ENCODE peak calls at places on chromosome 22, in ten cellular contexts. One of them, this sample, is unnamed.

GRCh38 chr22:24601217-24602104 is 1.5 kb upstream of the GGT1 start:
- DNase-seq in breast epithelium: no peak
- DNase-seq in right lobe of liver: peak
- DNase-seq in A549: no peak
- DNase-seq in IMR-90: no peak
- DNase-seq in HCT116: no peak
- DNase-seq in body of pancreas: peak
- DNase-seq in NB4: peak
- DNase-seq in prostate gland: no peak
- DNase-seq in tibial nerve: no peak
- DNase-seq in this sample: no peak

GRCh38 chr22:42962295-42963230 is 52.4 kb downstream of the PACSIN2 start:
- DNase-seq in breast epithelium: no peak
- DNase-seq in right lobe of liver: no peak
- DNase-seq in A549: no peak
- DNase-seq in IMR-90: peak
- DNase-seq in HCT116: no peak
- DNase-seq in body of pancreas: peak
- DNase-seq in NB4: peak
- DNase-seq in prostate gland: peak
- DNase-seq in tibial nerve: no peak
- DNase-seq in this sample: no peak

GRCh38 chr22:36369922-36370781 is 17.6 kb downstream of the MYH9 start:
- DNase-seq in breast epithelium: no peak
- DNase-seq in right lobe of liver: no peak
- DNase-seq in A549: no peak
- DNase-seq in IMR-90: peak
- DNase-seq in HCT116: no peak
- DNase-seq in body of pancreas: peak
- DNase-seq in NB4: peak
- DNase-seq in prostate gland: peak
- DNase-seq in tibial nerve: no peak
- DNase-seq in this sample: no peak

GRCh38 chr22:46953968-46954755 is 191.7 kb downstream of the TBC1D22A start:
- DNase-seq in breast epithelium: no peak
- DNase-seq in right lobe of liver: no peak
- DNase-seq in A549: no peak
- DNase-seq in IMR-90: peak
- DNase-seq in HCT116: no peak
- DNase-seq in body of pancreas: no peak
- DNase-seq in NB4: no peak
- DNase-seq in prostate gland: no peak
- DNase-seq in tibial nerve: no peak
- DNase-seq in this sample: no peak

GRCh38 chr22:30781271-30781875 is 86.7 kb downstream of the OSBP2 start:
- DNase-seq in breast epithelium: no peak
- DNase-seq in right lobe of liver: no peak
- DNase-seq in A549: no peak
- DNase-seq in IMR-90: peak
- DNase-seq in HCT116: no peak
- DNase-seq in body of pancreas: no peak
- DNase-seq in NB4: no peak
- DNase-seq in prostate gland: no peak
- DNase-seq in tibial nerve: no peak
- DNase-seq in this sample: peak

GRCh38 chr22:30947163-30947820 is 21.3 kb downstream of the MORC2 start:
- DNase-seq in breast epithelium: no peak
- DNase-seq in right lobe of liver: no peak
- DNase-seq in A549: no peak
- DNase-seq in IMR-90: no peak
- DNase-seq in HCT116: no peak
- DNase-seq in body of pancreas: no peak
- DNase-seq in NB4: no peak
- DNase-seq in prostate gland: peak
- DNase-seq in tibial nerve: no peak
- DNase-seq in this sample: no peak

GRCh38 chr22:28562324-28562723 is 117.3 kb downstream of the TTC28 start:
- DNase-seq in breast epithelium: no peak
- DNase-seq in right lobe of liver: no peak
- DNase-seq in A549: no peak
- DNase-seq in IMR-90: no peak
- DNase-seq in HCT116: no peak
- DNase-seq in body of pancreas: no peak
- DNase-seq in NB4: no peak
- DNase-seq in prostate gland: no peak
- DNase-seq in tibial nerve: no peak
- DNase-seq in this sample: no peak

GRCh38 chr22:23068832-23069385 is 1.4 kb upstream of the GNAZ start:
- DNase-seq in breast epithelium: peak
- DNase-seq in right lobe of liver: peak
- DNase-seq in A549: no peak
- DNase-seq in IMR-90: no peak
- DNase-seq in HCT116: no peak
- DNase-seq in body of pancreas: no peak
- DNase-seq in NB4: no peak
- DNase-seq in prostate gland: no peak
- DNase-seq in tibial nerve: peak
- DNase-seq in this sample: no peak

GRCh38 chr22:42621505-42622002 is 6.9 kb upstream of the POLDIP3 start:
- DNase-seq in breast epithelium: no peak
- DNase-seq in right lobe of liver: peak
- DNase-seq in A549: peak
- DNase-seq in IMR-90: peak
- DNase-seq in HCT116: peak
- DNase-seq in body of pancreas: peak
- DNase-seq in NB4: peak
- DNase-seq in prostate gland: no peak
- DNase-seq in tibial nerve: no peak
- DNase-seq in this sample: no peak

DNA sequence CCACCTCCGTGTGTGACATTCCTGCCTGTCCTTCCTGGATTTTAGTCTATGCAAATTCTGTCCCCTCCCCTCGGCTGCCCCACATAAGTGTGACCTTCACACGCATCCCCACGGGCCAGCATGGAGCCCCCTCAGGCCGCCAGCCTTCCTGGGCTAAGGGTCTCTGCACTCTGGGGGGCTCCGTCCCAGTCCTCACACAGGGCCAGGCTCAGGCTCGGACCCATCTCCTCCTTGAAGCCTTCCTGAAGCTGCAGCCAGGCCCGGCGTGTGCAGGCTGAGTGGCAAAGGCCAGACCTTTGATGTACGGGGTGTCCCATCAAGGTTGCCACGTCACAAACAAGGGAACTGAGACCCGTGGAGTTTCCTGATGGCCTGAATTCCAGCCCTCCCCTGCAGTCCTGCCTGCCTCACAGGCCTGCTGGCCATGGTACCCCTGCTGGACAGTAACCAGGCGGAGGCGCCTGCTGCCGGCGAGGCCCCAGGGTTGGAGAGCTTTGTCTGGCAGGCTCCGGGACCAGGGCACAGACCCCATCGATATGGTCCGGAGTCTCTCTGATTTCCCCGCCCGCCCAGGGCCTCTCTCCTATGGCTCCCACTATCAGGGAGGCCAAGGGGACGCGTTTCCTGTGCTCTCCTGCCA is 791.7 kb downstream of the BRD1 start:
- DNase-seq in breast epithelium: no peak
- DNase-seq in right lobe of liver: no peak
- DNase-seq in A549: no peak
- DNase-seq in IMR-90: no peak
- DNase-seq in HCT116: no peak
- DNase-seq in body of pancreas: no peak
- DNase-seq in NB4: no peak
- DNase-seq in prostate gland: no peak
- DNase-seq in tibial nerve: no peak
- DNase-seq in this sample: no peak
- TF ChIP-seq POLR2A in breast epithelium: no peak
- TF ChIP-seq POLR2A in right lobe of liver: no peak
- TF ChIP-seq POLR2A in A549: no peak
- TF ChIP-seq POLR2A in IMR-90: no peak
- TF ChIP-seq POLR2A in HCT116: no peak
- TF ChIP-seq POLR2A in body of pancreas: no peak
- TF ChIP-seq POLR2A in NB4: no peak
- TF ChIP-seq POLR2A in prostate gland: no peak
- TF ChIP-seq POLR2A in tibial nerve: no peak
- TF ChIP-seq POLR2A in this sample: no peak

DNA sequence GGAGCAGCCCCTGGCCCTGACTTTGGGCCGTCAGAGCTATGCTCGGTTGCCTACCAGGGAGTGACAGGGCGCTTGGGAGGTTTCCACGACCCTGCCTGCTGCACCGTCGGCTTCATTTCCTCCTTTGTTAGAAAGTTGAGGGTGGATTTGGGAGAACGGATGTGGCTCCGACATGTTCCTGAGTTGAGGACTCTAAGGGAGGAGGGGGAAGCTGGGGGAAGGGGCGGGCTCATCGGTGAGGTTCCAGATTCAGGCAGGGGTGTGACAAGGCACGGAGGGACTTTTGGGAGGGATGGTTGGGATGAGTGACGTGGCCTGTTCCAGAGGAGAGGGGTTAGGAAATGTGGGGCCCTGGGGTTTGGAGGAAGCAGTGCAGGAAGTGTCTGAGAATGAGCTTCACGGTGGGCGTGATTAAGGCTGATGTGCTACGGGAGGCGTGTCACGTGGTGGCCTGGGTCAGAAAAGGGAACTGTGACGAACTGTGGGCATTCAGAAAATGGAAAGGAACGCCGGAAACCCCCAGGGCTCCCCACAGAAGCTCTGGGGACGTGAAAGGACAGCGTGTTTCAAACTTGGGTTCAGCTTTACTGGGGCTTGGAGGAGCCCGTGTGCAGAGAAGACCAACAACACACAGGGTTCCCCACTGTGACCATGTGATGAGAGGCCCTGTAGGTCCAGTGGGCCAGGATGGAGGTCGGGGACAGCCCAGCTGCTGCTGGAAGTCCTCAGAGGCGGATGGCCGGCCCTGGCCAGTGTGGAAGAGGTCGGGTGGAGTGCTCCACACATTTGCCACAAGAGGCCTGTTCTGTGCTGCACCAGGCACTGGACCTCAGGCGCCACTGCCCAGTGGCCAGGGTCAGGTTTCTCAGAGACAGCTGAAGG is 2.8 kb downstream of the PARVB start:
- DNase-seq in breast epithelium: no peak
- DNase-seq in right lobe of liver: peak
- DNase-seq in A549: no peak
- DNase-seq in IMR-90: peak
- DNase-seq in HCT116: no peak
- DNase-seq in body of pancreas: peak
- DNase-seq in NB4: peak
- DNase-seq in prostate gland: peak
- DNase-seq in tibial nerve: peak
- DNase-seq in this sample: no peak
- TF ChIP-seq POLR2A in breast epithelium: no peak
- TF ChIP-seq POLR2A in right lobe of liver: peak
- TF ChIP-seq POLR2A in A549: no peak
- TF ChIP-seq POLR2A in IMR-90: peak
- TF ChIP-seq POLR2A in HCT116: no peak
- TF ChIP-seq POLR2A in body of pancreas: peak
- TF ChIP-seq POLR2A in NB4: peak
- TF ChIP-seq POLR2A in prostate gland: no peak
- TF ChIP-seq POLR2A in tibial nerve: peak
- TF ChIP-seq POLR2A in this sample: no peak

DNA sequence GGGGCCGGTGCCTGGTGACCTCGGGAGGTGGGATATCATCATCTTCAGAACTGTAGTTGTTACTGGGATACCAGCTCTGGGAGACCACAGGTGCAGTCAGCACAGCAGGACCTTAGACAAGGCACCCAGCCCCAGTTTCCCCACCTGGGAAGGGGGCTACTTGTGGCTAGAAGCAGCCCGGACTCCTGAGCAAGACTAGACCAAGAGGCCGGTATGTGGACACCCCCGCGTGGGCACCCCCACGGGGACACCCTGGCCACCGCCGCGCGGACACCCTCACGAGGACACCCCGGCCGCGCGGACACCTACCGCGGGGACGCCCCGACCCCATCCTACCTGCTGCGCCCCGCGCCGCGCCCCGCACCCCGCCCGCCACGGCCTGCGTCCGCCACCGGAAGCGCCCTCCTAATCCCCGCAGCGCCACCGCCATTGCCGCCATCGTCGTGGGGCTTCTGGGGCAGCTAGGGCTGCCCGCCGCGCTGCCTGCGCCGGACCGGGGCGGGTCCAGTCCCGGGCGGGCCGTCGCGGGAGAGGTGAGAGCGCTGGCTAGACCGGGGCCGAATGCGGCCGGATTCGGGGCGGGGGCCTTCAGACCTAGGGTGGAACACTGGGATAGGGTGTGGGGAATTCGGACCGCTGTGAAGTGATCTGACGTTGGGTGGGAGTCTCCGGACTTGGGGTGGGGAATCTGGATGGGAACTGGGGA is at the start of the genes COMT and TXNRD2:
- DNase-seq in breast epithelium: peak
- DNase-seq in right lobe of liver: peak
- DNase-seq in A549: peak
- DNase-seq in IMR-90: peak
- DNase-seq in HCT116: no peak
- DNase-seq in body of pancreas: peak
- DNase-seq in NB4: peak
- DNase-seq in prostate gland: peak
- DNase-seq in tibial nerve: peak
- DNase-seq in this sample: peak
- TF ChIP-seq POLR2A in breast epithelium: peak
- TF ChIP-seq POLR2A in right lobe of liver: peak
- TF ChIP-seq POLR2A in A549: peak
- TF ChIP-seq POLR2A in IMR-90: peak
- TF ChIP-seq POLR2A in HCT116: peak
- TF ChIP-seq POLR2A in body of pancreas: peak
- TF ChIP-seq POLR2A in NB4: peak
- TF ChIP-seq POLR2A in prostate gland: peak
- TF ChIP-seq POLR2A in tibial nerve: peak
- TF ChIP-seq POLR2A in this sample: peak

GRCh38 chr22:45945621-45946020 is 31.3 kb downstream of the WNT7B start:
- DNase-seq in breast epithelium: no peak
- DNase-seq in right lobe of liver: no peak
- DNase-seq in A549: no peak
- DNase-seq in IMR-90: no peak
- DNase-seq in HCT116: no peak
- DNase-seq in body of pancreas: no peak
- DNase-seq in NB4: no peak
- DNase-seq in prostate gland: no peak
- DNase-seq in tibial nerve: no peak
- DNase-seq in this sample: no peak

GRCh38 chr22:45938913-45939312 is 38.0 kb downstream of the WNT7B start:
- DNase-seq in breast epithelium: no peak
- DNase-seq in right lobe of liver: no peak
- DNase-seq in A549: no peak
- DNase-seq in IMR-90: no peak
- DNase-seq in HCT116: no peak
- DNase-seq in body of pancreas: no peak
- DNase-seq in NB4: no peak
- DNase-seq in prostate gland: no peak
- DNase-seq in tibial nerve: no peak
- DNase-seq in this sample: no peak

GRCh38 chr22:45946805-45947600 is 30.0 kb downstream of the WNT7B start:
- DNase-seq in breast epithelium: no peak
- DNase-seq in right lobe of liver: no peak
- DNase-seq in A549: no peak
- DNase-seq in IMR-90: no peak
- DNase-seq in HCT116: no peak
- DNase-seq in body of pancreas: peak
- DNase-seq in NB4: no peak
- DNase-seq in prostate gland: no peak
- DNase-seq in tibial nerve: no peak
- DNase-seq in this sample: no peak

GRCh38 chr22:45942344-45942743 is 34.6 kb downstream of the WNT7B start:
- DNase-seq in breast epithelium: no peak
- DNase-seq in right lobe of liver: no peak
- DNase-seq in A549: no peak
- DNase-seq in IMR-90: no peak
- DNase-seq in HCT116: no peak
- DNase-seq in body of pancreas: no peak
- DNase-seq in NB4: no peak
- DNase-seq in prostate gland: no peak
- DNase-seq in tibial nerve: no peak
- DNase-seq in this sample: no peak

GRCh38 chr22:45942787-45943493 is 34.0 kb downstream of the WNT7B start:
- DNase-seq in breast epithelium: no peak
- DNase-seq in right lobe of liver: no peak
- DNase-seq in A549: no peak
- DNase-seq in IMR-90: no peak
- DNase-seq in HCT116: no peak
- DNase-seq in body of pancreas: no peak
- DNase-seq in NB4: no peak
- DNase-seq in prostate gland: no peak
- DNase-seq in tibial nerve: no peak
- DNase-seq in this sample: no peak
- TF ChIP-seq POLR2A in breast epithelium: no peak
- TF ChIP-seq POLR2A in right lobe of liver: no peak
- TF ChIP-seq POLR2A in A549: no peak
- TF ChIP-seq POLR2A in IMR-90: no peak
- TF ChIP-seq POLR2A in HCT116: no peak
- TF ChIP-seq POLR2A in body of pancreas: no peak
- TF ChIP-seq POLR2A in NB4: no peak
- TF ChIP-seq POLR2A in prostate gland: no peak
- TF ChIP-seq POLR2A in tibial nerve: no peak
- TF ChIP-seq POLR2A in this sample: no peak